ENCODE peak calls at places on chromosome 17, in nine cellular contexts. B is PC-3, T is sigmoid colon, J is mucosa of descending colon, A is BJ, F is AG10803, Y is lower lobe of right lung, C is HCT116, E is GM20000. D is an unnamed sample.

GRCh38 chr17:34154916-34155730 is 100.0 kb upstream of the CCL2 start:
- DNase-seq in B (no peak), T (no peak), J (no peak), A (no peak), F (no peak), Y (no peak), C (no peak), E (no peak), D (peak)

GRCh38 chr17:80441133-80441578 is 26.2 kb downstream of the ENDOV start:
- DNase-seq in B (peak), T (no peak), J (no peak), A (no peak), F (peak), Y (no peak), C (no peak), E (peak), D (no peak)

GRCh38 chr17:56756536-56756935 is 77.2 kb downstream of the C17orf67 start:
- DNase-seq in B (peak), T (no peak), J (no peak), A (peak), F (peak), Y (no peak), C (no peak), E (no peak), D (no peak)

GRCh38 chr17:15884731-15885130 is 60.2 kb upstream of the ADORA2B start:
- DNase-seq in B (peak), T (no peak), J (no peak), A (no peak), F (peak), Y (no peak), C (no peak), E (no peak), D (no peak)

GRCh38 chr17:80783461-80783860 is 208.2 kb upstream of the CHMP6 start:
- DNase-seq in B (no peak), T (peak), J (no peak), A (no peak), F (peak), Y (peak), C (no peak), E (no peak), D (no peak)

GRCh38 chr17:9256361-9256943 is 235.1 kb downstream of the NTN1 start:
- DNase-seq in B (no peak), T (no peak), J (no peak), A (no peak), F (no peak), Y (no peak), C (no peak), E (no peak), D (no peak)

GRCh38 chr17:80244871-80245509 is 15.7 kb upstream of the RNF213 start:
- DNase-seq in B (no peak), T (no peak), J (peak), A (no peak), F (no peak), Y (no peak), C (no peak), E (no peak), D (peak)

GRCh38 chr17:58325289-58325726 is 3.3 kb downstream of the TSPOAP1 start:
- DNase-seq in B (no peak), T (no peak), J (peak), A (no peak), F (no peak), Y (no peak), C (no peak), E (no peak), D (no peak)

GRCh38 chr17:76381633-76382304 is 2.6 kb upstream of the SPHK1 start:
- DNase-seq in B (no peak), T (no peak), J (no peak), A (no peak), F (no peak), Y (no peak), C (no peak), E (no peak), D (no peak)

GRCh38 chr17:21345236-21345635 is 30.9 kb upstream of the KCNJ12 start:
- DNase-seq in B (no peak), T (no peak), J (peak), A (no peak), F (no peak), Y (peak), C (no peak), E (no peak), D (no peak)

GRCh38 chr17:75557075-75557851 is 30.3 kb upstream of the MYO15B start:
- DNase-seq in B (peak), T (no peak), J (peak), A (peak), F (peak), Y (peak), C (no peak), E (no peak), D (no peak)

GRCh38 chr17:30520436-30520835 is 43.2 kb downstream of the GOSR1 start:
- DNase-seq in B (no peak), T (no peak), J (no peak), A (peak), F (peak), Y (no peak), C (no peak), E (no peak), D (no peak)

GRCh38 chr17:59785091-59785799 is 77.8 kb downstream of the VMP1 start:
- DNase-seq in B (peak), T (no peak), J (no peak), A (no peak), F (peak), Y (no peak), C (no peak), E (no peak), D (no peak)

GRCh38 chr17:64938925-64939474 is 19.7 kb upstream of the LRRC37A3 start:
- DNase-seq in B (peak), T (no peak), J (no peak), A (no peak), F (peak), Y (peak), C (no peak), E (peak), D (no peak)

GRCh38 chr17:37177234-37177633 is 198.6 kb upstream of the C17orf78 start:
- DNase-seq in B (no peak), T (no peak), J (no peak), A (no peak), F (no peak), Y (no peak), C (no peak), E (no peak), D (no peak)

GRCh38 chr17:79933863-79934652 is 94.8 kb upstream of the CBX4 start:
- DNase-seq in B (peak), T (no peak), J (no peak), A (no peak), F (no peak), Y (peak), C (no peak), E (no peak), D (no peak)

GRCh38 chr17:65446043-65446442 is 115.4 kb downstream of the AXIN2 start:
- DNase-seq in B (no peak), T (no peak), J (no peak), A (no peak), F (no peak), Y (no peak), C (no peak), E (no peak), D (no peak)

GRCh38 chr17:6648181-6648580 is 3.2 kb downstream of the MED31 start:
- DNase-seq in B (peak), T (no peak), J (no peak), A (no peak), F (no peak), Y (no peak), C (no peak), E (peak), D (no peak)

GRCh38 chr17:80284631-80285030 is 24.0 kb downstream of the RNF213 start:
- DNase-seq in B (peak), T (no peak), J (peak), A (no peak), F (no peak), Y (peak), C (no peak), E (no peak), D (no peak)

GRCh38 chr17:38597375-38597774 is 8.4 kb downstream of the SRCIN1 start:
- DNase-seq in B (no peak), T (no peak), J (no peak), A (no peak), F (no peak), Y (no peak), C (no peak), E (no peak), D (no peak)

GRCh38 chr17:77959926-77960521 is 1.5 kb downstream of the TNRC6C start:
- DNase-seq in B (no peak), T (no peak), J (no peak), A (no peak), F (no peak), Y (no peak), C (no peak), E (no peak), D (no peak)

DNA sequence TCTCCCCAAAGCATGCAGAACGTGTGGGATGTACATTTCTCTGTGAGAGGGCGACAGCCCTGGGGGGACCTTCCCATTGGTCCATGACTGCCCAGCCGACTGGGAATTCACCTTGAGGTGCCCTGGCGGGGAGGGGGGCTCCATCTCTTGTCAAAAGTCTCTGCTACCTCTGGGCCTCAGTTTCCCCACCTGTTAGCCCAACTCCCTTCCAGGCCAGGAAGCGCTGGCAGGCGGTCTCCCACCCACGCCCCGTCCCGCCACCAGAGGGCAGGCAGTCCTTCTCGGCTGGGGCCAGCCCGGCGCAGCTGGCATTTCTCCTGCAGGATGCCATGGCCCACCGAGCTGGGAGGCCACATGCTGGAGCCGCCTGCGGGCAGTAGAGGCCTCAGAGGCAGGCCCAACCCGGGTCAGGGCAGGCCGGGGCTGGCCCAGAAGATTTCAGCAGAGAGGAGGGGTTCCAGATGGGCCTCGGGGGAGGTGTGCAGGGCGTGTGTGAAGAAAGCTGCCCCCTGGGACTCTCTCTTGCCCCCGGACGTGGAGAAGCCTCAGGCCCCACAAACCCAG is 16.6 kb downstream of the CD7 start:
- DNase-seq in B (peak), T (peak), J (peak), A (no peak), F (peak), Y (peak), C (no peak), E (peak), D (peak)
- TF ChIP-seq CTCF in B (peak), T (peak), J (peak), A (peak), F (peak), Y (peak), C (no peak), E (peak), D (peak)

DNA sequence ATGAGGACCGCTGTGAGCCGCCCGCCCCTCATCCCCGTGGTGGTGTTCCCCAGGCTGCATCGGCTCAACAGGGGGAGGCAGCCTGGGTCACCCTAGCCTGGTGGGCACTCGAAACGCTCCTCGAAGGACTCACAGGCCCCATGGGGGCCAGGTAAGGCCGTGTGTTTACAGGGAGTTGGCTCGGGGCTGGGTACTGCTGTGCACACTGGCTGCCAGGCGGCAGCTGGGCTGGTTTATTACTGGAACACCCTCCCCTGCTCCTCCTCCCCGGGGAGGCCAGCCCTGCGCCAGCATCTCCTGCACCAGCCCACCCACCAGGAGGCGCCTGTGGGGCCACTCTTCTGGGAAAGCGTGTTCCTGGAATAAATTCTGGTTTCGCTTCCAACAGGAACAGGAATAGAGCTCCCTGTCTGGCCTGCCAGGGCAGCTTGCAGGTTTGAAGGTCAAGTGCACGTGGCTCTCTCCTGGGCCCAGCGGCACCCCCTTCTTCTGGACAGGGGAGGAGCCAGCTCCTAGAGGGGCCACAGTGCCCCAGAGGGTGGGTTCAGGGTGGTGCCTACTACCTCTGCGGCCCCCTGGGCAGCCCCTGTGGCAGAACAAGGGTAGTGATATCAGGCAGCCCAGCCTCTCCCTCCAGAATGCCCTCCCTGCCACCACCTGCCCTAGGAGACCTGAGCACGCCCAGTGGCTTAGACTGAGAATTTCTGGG is 11.3 kb downstream of the MCRIP1 start:
- DNase-seq in B (peak), T (peak), J (peak), A (no peak), F (peak), Y (peak), C (peak), E (no peak), D (no peak)
- TF ChIP-seq CTCF in B (peak), T (peak), J (peak), A (peak), F (peak), Y (peak), C (peak), E (no peak), D (peak)

DNA sequence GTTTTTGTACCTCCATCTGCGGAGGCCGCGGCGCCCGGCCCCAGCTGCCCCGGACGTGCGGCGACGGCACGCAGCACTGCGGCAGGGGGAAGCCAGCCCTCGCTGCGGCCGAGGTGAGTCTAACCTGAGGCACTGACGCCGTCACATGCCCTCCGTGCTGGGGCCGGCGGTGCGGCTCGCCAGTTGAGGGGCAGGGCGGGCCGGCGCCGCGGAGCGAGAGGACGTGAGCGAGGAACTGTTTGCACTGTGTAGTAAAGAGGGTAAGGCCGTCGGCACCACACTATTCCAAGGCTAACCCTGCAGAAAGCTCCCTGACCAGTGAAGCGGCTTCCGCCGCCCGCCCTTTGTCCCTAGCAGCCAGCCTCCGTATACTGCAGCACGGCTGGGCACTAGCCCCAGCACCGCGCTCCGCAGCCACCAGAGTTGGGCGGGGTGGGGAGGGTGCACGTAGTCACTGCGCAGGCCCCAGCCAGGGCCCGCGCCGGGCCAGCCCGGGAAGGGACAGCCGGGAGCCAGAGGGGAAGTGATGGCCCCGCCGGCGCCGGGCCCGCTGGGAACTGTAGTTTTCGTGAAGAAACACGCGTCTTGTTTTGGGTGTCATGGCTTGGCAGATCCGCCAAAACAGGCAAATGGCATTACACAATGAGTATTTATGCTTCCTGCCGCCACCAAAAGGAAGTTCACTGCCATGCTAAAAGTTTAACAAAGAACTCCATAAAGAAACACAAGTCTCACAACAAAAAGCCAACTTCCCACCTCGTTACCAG is 580 bp upstream of the KANSL1 start:
- DNase-seq in B (peak), T (peak), J (peak), A (peak), F (peak), Y (peak), C (peak), E (peak), D (peak)
- TF ChIP-seq CTCF in B (peak), T (peak), J (no peak), A (peak), F (peak), Y (no peak), C (peak), E (no peak), D (peak)

GRCh38 chr17:11922634-11923033 is 74.6 kb downstream of the ZNF18 start:
- DNase-seq in B (no peak), T (no peak), J (no peak), A (no peak), F (no peak), Y (no peak), C (no peak), E (no peak), D (no peak)
- TF ChIP-seq CTCF in B (no peak), T (no peak), J (no peak), A (no peak), F (no peak), Y (no peak), C (no peak), E (no peak), D (no peak)

GRCh38 chr17:51734462-51734861 is 424.1 kb downstream of the CA10 start:
- DNase-seq in B (peak), T (no peak), J (no peak), A (no peak), F (no peak), Y (no peak), C (peak), E (peak), D (no peak)
- TF ChIP-seq CTCF in B (peak), T (no peak), J (peak), A (no peak), F (no peak), Y (no peak), C (peak), E (peak), D (peak)

DNA sequence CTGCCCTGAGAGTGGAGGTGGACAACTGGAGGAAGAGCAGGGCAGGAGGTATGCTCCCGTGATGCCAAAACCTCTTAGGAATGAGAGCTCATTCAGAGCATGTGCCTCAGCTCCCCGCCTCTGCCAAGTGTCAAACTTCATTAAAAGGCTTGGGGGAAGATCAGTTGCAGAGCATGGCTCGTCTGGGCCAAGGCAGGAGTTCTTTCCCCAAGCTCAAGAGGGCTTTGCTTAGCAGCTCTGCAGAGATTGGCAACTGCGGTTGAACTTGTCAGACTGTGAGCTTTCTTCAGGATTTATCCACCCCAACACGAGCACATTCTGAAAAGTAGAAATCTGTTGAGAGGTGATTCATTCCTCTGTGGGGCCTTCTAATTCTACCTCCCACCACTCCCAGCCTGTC is 248.1 kb downstream of the HS3ST3A1 start:
- DNase-seq in B (no peak), T (peak), J (no peak), A (no peak), F (peak), Y (no peak), C (no peak), E (no peak), D (no peak)
- TF ChIP-seq CTCF in B (no peak), T (no peak), J (no peak), A (no peak), F (no peak), Y (no peak), C (no peak), E (no peak), D (no peak)

DNA sequence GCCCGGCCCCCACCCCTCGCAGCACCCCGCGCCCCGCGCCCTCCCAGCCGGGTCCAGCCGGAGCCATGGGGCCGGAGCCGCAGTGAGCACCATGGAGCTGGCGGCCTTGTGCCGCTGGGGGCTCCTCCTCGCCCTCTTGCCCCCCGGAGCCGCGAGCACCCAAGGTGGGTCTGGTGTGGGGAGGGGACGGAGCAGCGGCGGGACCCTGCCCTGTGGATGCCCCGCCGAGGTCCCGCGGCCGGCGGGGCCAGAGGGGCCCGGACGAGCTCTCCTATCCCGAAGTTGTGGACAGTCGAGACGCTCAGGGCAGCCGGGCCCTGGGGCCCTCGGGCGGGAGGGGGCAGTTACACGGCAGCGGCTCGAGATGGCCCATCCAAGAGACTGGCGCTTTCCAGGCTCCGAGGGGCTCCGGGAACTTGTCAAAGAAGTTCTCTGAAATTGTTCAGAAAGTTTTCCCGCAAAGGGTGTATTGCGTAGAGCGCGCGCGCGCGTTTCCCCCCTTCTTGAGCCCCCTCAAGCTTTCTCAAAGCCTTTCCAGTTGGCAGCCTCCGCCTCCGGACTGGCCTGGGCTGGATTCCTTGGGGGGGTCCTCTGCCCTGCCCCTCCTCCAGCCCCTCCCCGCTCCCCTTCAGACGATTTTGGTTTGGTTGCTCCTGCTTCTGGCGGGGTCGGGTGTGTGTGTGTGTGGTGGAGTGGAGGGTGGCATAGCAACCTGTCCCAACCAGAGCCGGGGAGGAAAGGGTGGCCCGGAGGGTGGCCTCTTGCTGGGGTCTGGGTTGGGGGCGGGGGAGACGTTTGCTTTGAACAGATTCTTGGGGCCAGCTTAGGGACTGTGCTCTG is 504 bp downstream of the ERBB2 start:
- DNase-seq in B (no peak), T (no peak), J (no peak), A (no peak), F (peak), Y (no peak), C (no peak), E (peak), D (no peak)
- TF ChIP-seq CTCF in B (no peak), T (no peak), J (no peak), A (no peak), F (no peak), Y (no peak), C (no peak), E (no peak), D (peak)

D was measured in chondrocyte.